ENCODE peak calls at places on chromosomes 1 and 21, in four cellular contexts. M is effector memory CD4-positive, alpha-beta T cell; X is mesenchymal stem cell; K is stomach. L is an unnamed sample.
A peak's percentile ranks its signal among the peaks of the same experiment; 100 is the strongest.

GRCh38 chr1:248853668-248854375 is 5.1 kb downstream of the ZNF692 start:
- DNase-seq in M (no peak), X (no peak), K (no peak), L (no peak)

GRCh38 chr1:225700164-225700740 is 47.3 kb upstream of the ENAH start:
- DNase-seq in M (no peak), X (peak; percentile 99), K (no peak), L (no peak)

GRCh38 chr1:55826413-55827080 is 611.4 kb upstream of the USP24 start:
- DNase-seq in M (no peak), X (peak; percentile 55), K (no peak), L (no peak)

GRCh38 chr1:116122955-116123757 is 12.0 kb downstream of the MAB21L3 start:
- DNase-seq in M (no peak), X (peak; percentile 47), K (peak; percentile 37), L (no peak)

GRCh38 chr1:162248854-162249535 is 127.7 kb downstream of the SPATA46 start:
- DNase-seq in M (no peak), X (no peak), K (no peak), L (no peak)

GRCh38 chr1:228021526-228022030 is 14.8 kb downstream of the WNT3A start:
- DNase-seq in M (no peak), X (no peak), K (no peak), L (no peak)

GRCh38 chr21:41939391-41939790 is 14.4 kb downstream of the C2CD2 start:
- DNase-seq in M (no peak), X (no peak), K (no peak), L (no peak)

GRCh38 chr1:233843523-233844204 is 60.8 kb upstream of the SLC35F3 start:
- DNase-seq in M (no peak), X (no peak), K (no peak), L (no peak)

GRCh38 chr1:24417681-24418080 is 2.1 kb downstream of the NIPAL3 start:
- DNase-seq in M (no peak), X (peak; percentile 61), K (no peak), L (no peak)

GRCh38 chr21:38958940-38959685 is 153.4 kb downstream of the ETS2 start:
- DNase-seq in M (no peak), X (peak; percentile 96), K (no peak), L (no peak)

GRCh38 chr1:172180886-172181285 is 239.6 kb upstream of the C1orf105 start:
- DNase-seq in M (peak; percentile 8), X (peak; percentile 86), K (peak; percentile 42), L (no peak)

GRCh38 chr1:1021010-1021845 is 1.3 kb downstream of the AGRN start:
- DNase-seq in M (no peak), X (peak; percentile 82), K (peak; percentile 80), L (no peak)

GRCh38 chr1:174153085-174153824 is 6.1 kb upstream of the RABGAP1L start:
- DNase-seq in M (no peak), X (peak; percentile 47), K (no peak), L (no peak)

GRCh38 chr1:45103534-45103933 is 91.5 kb downstream of the UROD start:
- DNase-seq in M (no peak), X (no peak), K (no peak), L (no peak)

GRCh38 chr21:35927262-35927661 is 133.1 kb downstream of the SETD4 start:
- DNase-seq in M (no peak), X (no peak), K (no peak), L (no peak)

DNA sequence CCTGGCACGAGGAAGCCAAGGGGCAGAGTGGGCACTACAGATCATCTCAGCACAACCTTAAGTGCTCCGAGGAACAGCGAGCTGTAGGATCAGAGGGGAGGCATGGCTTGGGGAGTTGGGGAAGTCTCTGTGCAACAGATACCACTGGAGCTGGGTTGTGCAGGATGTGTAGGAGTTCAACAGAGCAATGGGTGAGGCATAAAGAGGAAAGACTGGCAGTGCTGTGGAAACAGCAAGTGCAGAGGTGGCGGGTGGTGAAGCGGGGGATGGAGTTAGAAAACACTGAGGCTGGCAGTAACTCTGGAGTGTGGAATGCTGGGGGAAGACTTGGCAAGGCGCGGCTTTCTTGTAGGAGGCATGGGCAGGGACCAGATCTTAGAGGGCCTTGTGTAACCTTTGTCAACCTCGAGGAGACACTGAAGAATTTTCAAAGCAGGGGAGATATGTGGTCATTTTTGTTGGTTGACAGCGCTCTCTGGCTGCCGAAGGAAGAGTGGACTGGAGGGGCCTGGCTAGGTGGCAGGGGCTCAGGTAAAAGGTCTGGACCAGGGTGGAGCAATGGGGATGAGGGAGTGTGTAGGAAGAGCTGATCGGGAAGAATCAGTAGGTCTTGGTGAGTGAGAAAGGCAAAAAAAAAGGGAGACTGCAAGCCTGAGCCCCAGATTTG is 237.5 kb downstream of the TRABD2B start:
- DNase-seq in M (no peak), X (no peak), K (no peak), L (peak; percentile 74)
- H3K27ac ChIP-seq in M (no peak overlapping the region), X (no peak overlapping the region), K (no peak overlapping the region), L (peak overlapping the region; percentile 86)

DNA sequence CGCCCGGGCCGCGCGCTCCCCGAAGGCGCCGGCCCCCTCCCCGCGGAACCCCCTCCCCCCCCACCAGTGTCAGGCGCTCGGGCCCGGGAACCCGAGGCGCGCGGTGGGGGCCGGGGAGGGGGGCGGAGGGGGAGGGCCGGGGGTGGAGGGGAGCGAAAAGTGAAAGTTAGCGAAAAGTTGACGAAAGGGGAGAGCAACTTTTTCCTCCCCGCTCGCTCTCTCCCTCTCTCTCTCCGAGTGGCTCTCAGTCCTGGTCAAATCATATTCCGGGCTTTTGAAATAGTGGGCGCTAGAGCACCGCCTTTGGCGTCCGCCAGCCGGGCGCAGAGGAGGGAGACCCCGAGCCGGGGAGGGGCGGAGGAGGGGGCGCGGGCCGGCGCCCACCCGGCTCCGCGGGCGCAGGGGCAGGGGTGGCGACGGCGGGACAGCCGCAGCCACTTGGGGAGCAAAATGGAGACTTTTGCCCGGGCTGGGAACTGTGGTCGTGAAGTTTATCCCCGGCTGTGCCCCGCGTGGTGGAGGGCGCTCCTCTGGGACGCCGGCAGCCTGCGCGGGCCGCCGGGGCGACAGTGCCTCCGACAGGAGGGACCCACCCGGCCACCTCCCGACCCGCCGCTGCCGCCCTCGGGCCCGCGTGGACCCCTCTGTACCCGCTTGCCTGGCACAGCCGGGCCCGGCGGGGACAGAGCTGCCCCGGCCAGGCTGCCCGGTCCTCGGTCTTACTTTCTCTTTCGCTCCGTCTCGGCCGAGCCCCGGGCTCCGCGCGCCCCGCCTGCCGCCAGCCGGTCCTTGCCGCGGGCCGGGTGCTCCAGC is 694 bp downstream of the PRDM16 start:
- DNase-seq in M (no peak), X (peak; percentile 46), K (no peak), L (no peak)
- H3K27ac ChIP-seq in M (no peak overlapping the region), X (no peak overlapping the region), K (peak overlapping the region; percentile 97), L (peak overlapping the region; percentile 100)

GRCh38 chr1:151513626-151514101 is 2.5 kb downstream of the CGN start:
- DNase-seq in M (no peak), X (no peak), K (peak; percentile 85), L (no peak)
- H3K27ac ChIP-seq in M (no peak overlapping the region), X (no peak overlapping the region), K (peak overlapping the region; percentile 84), L (no peak overlapping the region)

GRCh38 chr21:32279377-32279680 is 480 bp upstream of the MIS18A start:
- DNase-seq in M (no peak), X (no peak), K (no peak), L (no peak)
- H3K27ac ChIP-seq in M (peak overlapping the region; percentile 66), X (peak overlapping the region; percentile 26), K (peak overlapping the region; percentile 79), L (peak overlapping the region; percentile 52)

DNA sequence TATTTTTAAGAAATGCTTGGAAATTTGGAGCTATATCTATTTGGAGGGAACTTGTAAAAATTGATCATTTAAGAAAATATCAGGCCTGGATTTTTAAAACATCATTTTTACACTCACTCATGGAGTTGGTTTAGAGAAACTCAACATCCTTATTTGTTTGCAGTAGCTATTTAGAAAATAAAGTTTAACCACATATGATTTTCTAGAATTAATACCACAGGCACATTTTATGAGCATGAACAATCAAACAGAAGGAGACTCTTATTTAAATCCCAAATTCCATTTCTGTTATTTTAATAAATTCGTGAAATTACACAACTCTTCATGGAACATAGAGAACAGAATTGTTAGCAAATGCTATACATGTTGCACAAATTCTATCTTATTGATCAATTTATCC is 3.2 kb downstream of the CDKN2C start:
- DNase-seq in M (no peak), X (no peak), K (no peak), L (no peak)
- H3K27ac ChIP-seq in M (no peak overlapping the region), X (no peak overlapping the region), K (no peak overlapping the region), L (peak overlapping the region; percentile 98)

DNA sequence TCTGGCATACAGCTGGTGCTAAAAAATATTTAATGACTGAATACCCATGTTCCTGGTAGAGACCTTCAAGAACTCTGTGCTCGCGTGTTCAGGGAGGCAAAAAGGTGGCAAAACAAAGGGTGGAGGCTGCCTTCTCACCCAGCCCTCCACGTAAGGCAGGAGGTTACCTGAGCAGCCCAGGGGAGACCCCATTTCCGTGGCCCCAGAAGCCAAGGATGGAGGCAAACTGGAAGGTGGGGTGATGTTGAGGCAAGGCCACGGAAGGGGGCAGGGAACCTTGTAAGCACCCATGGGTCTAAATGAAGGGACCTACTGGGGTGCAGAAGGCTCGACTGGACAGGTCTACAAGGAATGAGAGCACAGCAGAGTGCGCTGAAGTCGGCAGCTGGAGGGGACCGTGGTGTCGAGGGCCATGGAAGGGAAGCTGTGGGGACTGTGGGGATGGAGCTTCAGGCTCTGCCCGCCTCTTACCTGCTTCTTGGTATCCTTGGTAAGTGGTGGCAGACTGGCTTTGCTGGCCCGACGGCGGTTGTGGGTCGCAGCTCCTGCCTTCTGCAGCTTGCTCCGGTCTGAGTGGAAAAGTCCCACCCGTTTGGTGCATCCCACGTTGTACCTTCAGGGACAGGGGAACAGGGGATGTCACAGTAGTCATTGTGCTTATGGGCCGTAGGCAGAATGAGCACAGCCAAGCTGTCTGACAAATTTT is 8.9 kb upstream of the A3GALT2 start:
- DNase-seq in M (no peak), X (no peak), K (no peak), L (no peak)
- H3K27ac ChIP-seq in M (no peak overlapping the region), X (peak overlapping the region; percentile 6), K (peak overlapping the region; percentile 67), L (peak overlapping the region; percentile 80)

DNA sequence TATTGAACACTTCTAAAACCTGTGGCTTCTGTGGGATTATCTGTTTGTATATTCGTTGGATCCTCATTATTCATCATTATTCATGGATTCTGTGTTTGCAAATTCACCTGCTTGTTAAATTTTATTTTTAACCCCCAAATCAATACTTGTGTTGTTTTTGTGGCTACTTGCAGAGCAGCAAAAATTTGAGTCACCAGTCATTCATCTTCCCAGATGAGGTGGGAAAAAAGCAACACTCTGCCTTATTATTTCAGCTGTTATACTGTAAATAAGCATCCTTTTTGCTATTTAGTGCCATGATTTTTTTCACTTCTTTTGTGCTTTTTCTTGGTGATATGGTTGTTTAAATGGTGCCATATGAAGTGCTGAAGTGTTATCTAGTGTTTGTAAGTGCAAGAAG is 56.7 kb downstream of the RASAL2 start:
- DNase-seq in M (no peak), X (no peak), K (no peak), L (no peak)
- H3K27ac ChIP-seq in M (no peak overlapping the region), X (no peak overlapping the region), K (no peak overlapping the region), L (no peak overlapping the region)

L was measured in coronary artery.